ENCODE peak calls at places on chromosomes 3 and 15, in ten cellular contexts. L is body of pancreas, Z is fibroblast of the aortic adventitia, N is mucosa of descending colon, M is choroid plexus epithelial cell, F is endodermal cell, C is A673, G is kidney epithelial cell, U is AG04450, D is colonic mucosa. J is an unnamed sample.
A peak's percentile ranks its signal among the peaks of the same experiment; 100 is the strongest.

GRCh38 chr3:150365132-150365604 is 42.9 kb upstream of the TSC22D2 start:
- DNase-seq in L (no peak), Z (peak; percentile 51), N (no peak), M (peak; percentile 85), F (no peak), C (no peak), G (peak; percentile 29), U (no peak), D (no peak), J (no peak)

GRCh38 chr3:51718547-51719412 is 11.9 kb downstream of the GRM2 start:
- DNase-seq in L (peak; percentile 72), Z (peak; percentile 17), N (peak; percentile 67), M (peak; percentile 54), F (peak; percentile 96), C (peak; percentile 40), G (no peak), U (no peak), D (peak; percentile 78), J (no peak)

GRCh38 chr3:41327718-41328117 is 128.4 kb downstream of the CTNNB1 start:
- DNase-seq in L (no peak), Z (no peak), N (no peak), M (peak; percentile 82), F (no peak), C (no peak), G (no peak), U (no peak), D (no peak), J (no peak)

GRCh38 chr3:21435871-21436270 is 315.1 kb downstream of the ZNF385D start:
- DNase-seq in L (peak; percentile 6), Z (peak; percentile 99), N (no peak), M (peak; percentile 86), F (no peak), C (no peak), G (peak; percentile 79), U (peak; percentile 74), D (no peak), J (peak; percentile 90)

GRCh38 chr3:189099031-189099471 is 72.7 kb upstream of the TPRG1 start:
- DNase-seq in L (peak; percentile 41), Z (peak; percentile 83), N (peak; percentile 82), M (no peak), F (no peak), C (no peak), G (no peak), U (no peak), D (peak; percentile 51), J (no peak)

GRCh38 chr15:67937153-67937761 is 97.4 kb upstream of the RNU6-1 start:
- DNase-seq in L (no peak), Z (no peak), N (no peak), M (no peak), F (peak; percentile 75), C (no peak), G (no peak), U (no peak), D (no peak), J (no peak)

GRCh38 chr3:161104561-161105551 is at the start of gene B3GALNT1:
- DNase-seq in L (peak; percentile 50), Z (peak; percentile 77), N (peak; percentile 54), M (peak; percentile 50), F (peak; percentile 89), C (peak; percentile 27), G (peak; percentile 18), U (peak; percentile 20), D (peak; percentile 24), J (no peak)

GRCh38 chr3:41673643-41674042 is 288.3 kb downstream of the ULK4 start:
- DNase-seq in L (no peak), Z (no peak), N (no peak), M (peak; percentile 70), F (no peak), C (no peak), G (no peak), U (peak; percentile 24), D (no peak), J (no peak)

GRCh38 chr3:65532164-65532563 is 506.6 kb downstream of the MAGI1 start:
- DNase-seq in L (no peak), Z (peak; percentile 18), N (no peak), M (no peak), F (no peak), C (no peak), G (no peak), U (no peak), D (no peak), J (no peak)

GRCh38 chr3:13301295-13301987 is 118.7 kb downstream of the NUP210 start:
- DNase-seq in L (peak; percentile 30), Z (peak; percentile 79), N (no peak), M (peak; percentile 71), F (peak; percentile 92), C (peak; percentile 63), G (peak; percentile 56), U (peak; percentile 30), D (no peak), J (no peak)

GRCh38 chr3:47854720-47855455 is 52.0 kb downstream of the DHX30 start:
- DNase-seq in L (no peak), Z (no peak), N (no peak), M (no peak), F (no peak), C (no peak), G (no peak), U (no peak), D (no peak), J (no peak)

GRCh38 chr3:110341047-110341446 is 730.6 kb upstream of the NECTIN3 start:
- DNase-seq in L (no peak), Z (peak; percentile 28), N (no peak), M (peak; percentile 46), F (no peak), C (no peak), G (peak; percentile 10), U (no peak), D (no peak), J (peak; percentile 41)

GRCh38 chr15:55630921-55631320 is 42.8 kb upstream of the PYGO1 start:
- DNase-seq in L (no peak), Z (no peak), N (no peak), M (peak; percentile 62), F (no peak), C (no peak), G (no peak), U (no peak), D (no peak), J (no peak)

GRCh38 chr15:51030649-51031316 is 63.9 kb downstream of the TNFAIP8L3 start:
- DNase-seq in L (peak; percentile 29), Z (peak; percentile 73), N (no peak), M (peak; percentile 70), F (no peak), C (no peak), G (no peak), U (peak; percentile 38), D (no peak), J (peak; percentile 12)

GRCh38 chr3:42934910-42935309 is 29.0 kb downstream of the ZNF662 start:
- DNase-seq in L (no peak), Z (no peak), N (no peak), M (no peak), F (no peak), C (no peak), G (no peak), U (no peak), D (no peak), J (no peak)

GRCh38 chr15:69071265-69071664 is 56.8 kb downstream of the NOX5 start:
- DNase-seq in L (no peak), Z (no peak), N (no peak), M (no peak), F (no peak), C (no peak), G (no peak), U (no peak), D (no peak), J (no peak)

GRCh38 chr15:34442891-34443290 is 5.3 kb upstream of the GOLGA8A start:
- DNase-seq in L (no peak), Z (no peak), N (no peak), M (no peak), F (no peak), C (no peak), G (no peak), U (no peak), D (no peak), J (no peak)
- H3K4me3 ChIP-seq in L (no peak overlapping the region), Z (no peak overlapping the region), N (no peak overlapping the region), M (no peak overlapping the region), F (no peak overlapping the region), C (no peak overlapping the region), G (no peak overlapping the region), U (no peak overlapping the region), D (no peak overlapping the region), J (no peak overlapping the region)

GRCh38 chr3:184582583-184582982 is 21.0 kb downstream of the EPHB3 start:
- DNase-seq in L (no peak), Z (peak; percentile 73), N (peak; percentile 56), M (peak; percentile 61), F (peak; percentile 80), C (no peak), G (no peak), U (no peak), D (no peak), J (no peak)
- TF ChIP-seq CTCF in L (no peak), Z (no peak), N (no peak), M (no peak), F (no peak), C (no peak), G (no peak), U (no peak), D (no peak), J (no peak)

GRCh38 chr15:70586241-70586640 is 177.1 kb downstream of the UACA start:
- DNase-seq in L (no peak), Z (no peak), N (no peak), M (no peak), F (peak; percentile 40), C (no peak), G (no peak), U (no peak), D (no peak), J (no peak)
- H3K4me3 ChIP-seq in L (no peak overlapping the region), Z (no peak overlapping the region), N (no peak overlapping the region), M (no peak overlapping the region), F (no peak overlapping the region), C (no peak overlapping the region), G (no peak overlapping the region), U (no peak overlapping the region), D (no peak overlapping the region), J (no peak overlapping the region)

GRCh38 chr15:65086680-65087111 is 10.2 kb downstream of the KBTBD13 start:
- DNase-seq in L (no peak), Z (no peak), N (no peak), M (peak; percentile 29), F (no peak), C (peak; percentile 32), G (no peak), U (no peak), D (no peak), J (no peak)
- TF ChIP-seq CTCF in L (no peak), Z (peak; percentile 21), N (no peak), M (peak; percentile 44), F (peak; percentile 43), C (peak; percentile 29), G (peak; percentile 10), U (peak; percentile 32), D (no peak), J (no peak)

GRCh38 chr3:180383332-180384020 is 218.5 kb upstream of the TTC14 start:
- DNase-seq in L (no peak), Z (peak; percentile 62), N (no peak), M (no peak), F (no peak), C (no peak), G (no peak), U (no peak), D (no peak), J (no peak)

DNA sequence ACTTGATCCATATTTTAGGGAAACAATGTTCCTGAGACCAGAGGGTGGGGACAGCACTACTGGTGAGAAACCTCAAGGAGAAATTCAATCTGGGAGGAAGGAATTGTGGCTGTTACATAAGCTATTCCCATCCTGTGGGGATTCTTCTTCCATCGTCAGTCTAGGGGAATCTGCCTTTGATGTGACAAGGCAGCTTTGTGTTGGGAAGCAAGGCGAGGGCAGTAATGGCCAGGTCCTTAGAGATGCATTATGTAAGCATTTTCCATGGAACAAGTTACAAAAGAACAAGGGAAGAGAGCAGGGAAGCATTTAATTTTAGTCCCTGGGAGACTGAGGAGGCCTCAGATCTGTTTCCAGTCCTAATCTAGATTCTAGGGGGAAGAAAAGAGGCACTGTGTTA is 219.2 kb upstream of the TTC14 start:
- DNase-seq in L (no peak), Z (peak; percentile 19), N (no peak), M (no peak), F (peak; percentile 54), C (no peak), G (no peak), U (no peak), D (no peak), J (no peak)
- H3K4me3 ChIP-seq in L (no peak overlapping the region), Z (no peak overlapping the region), N (no peak overlapping the region), M (no peak overlapping the region), F (no peak overlapping the region), C (no peak overlapping the region), G (no peak overlapping the region), U (no peak overlapping the region), D (no peak overlapping the region), J (no peak overlapping the region)